ENCODE peak calls at places on chromosomes 6 and 20, in six cellular contexts. One of them, this sample, is unnamed.

GRCh38 chr20:52722926-52723325 is 249.2 kb upstream of the TSHZ2 start:
- DNase-seq in H9: no peak
- DNase-seq in trophoblast cell: no peak
- DNase-seq in H1: no peak
- DNase-seq in neuronal stem cell: no peak
- DNase-seq in mesendoderm: no peak
- DNase-seq in this sample: peak; percentile 8

GRCh38 chr20:11624704-11625103 is 293.0 kb upstream of the BTBD3 start:
- DNase-seq in H9: no peak
- DNase-seq in trophoblast cell: peak; percentile 38
- DNase-seq in H1: no peak
- DNase-seq in neuronal stem cell: no peak
- DNase-seq in mesendoderm: no peak
- DNase-seq in this sample: no peak

GRCh38 chr20:34705383-34706021 is 1.4 kb downstream of the TP53INP2 start:
- DNase-seq in H9: peak; percentile 39
- DNase-seq in trophoblast cell: peak; percentile 26
- DNase-seq in H1: no peak
- DNase-seq in neuronal stem cell: no peak
- DNase-seq in mesendoderm: peak; percentile 23
- DNase-seq in this sample: peak; percentile 66

GRCh38 chr20:62591122-62591468 is 51.2 kb upstream of the SLCO4A1 start:
- DNase-seq in H9: no peak
- DNase-seq in trophoblast cell: no peak
- DNase-seq in H1: no peak
- DNase-seq in neuronal stem cell: no peak
- DNase-seq in mesendoderm: no peak
- DNase-seq in this sample: no peak

GRCh38 chr6:27668442-27669275 is 195.8 kb upstream of the ZNF184 start:
- DNase-seq in H9: peak; percentile 89
- DNase-seq in trophoblast cell: peak; percentile 69
- DNase-seq in H1: peak; percentile 95
- DNase-seq in neuronal stem cell: no peak
- DNase-seq in mesendoderm: peak; percentile 95
- DNase-seq in this sample: peak; percentile 61

GRCh38 chr6:105359419-105360366 is 43.2 kb downstream of the PREP start:
- DNase-seq in H9: no peak
- DNase-seq in trophoblast cell: peak; percentile 78
- DNase-seq in H1: no peak
- DNase-seq in neuronal stem cell: no peak
- DNase-seq in mesendoderm: peak; percentile 38
- DNase-seq in this sample: peak; percentile 85

GRCh38 chr6:43956478-43956877 is 170.8 kb downstream of the MRPL14 start:
- DNase-seq in H9: no peak
- DNase-seq in trophoblast cell: no peak
- DNase-seq in H1: no peak
- DNase-seq in neuronal stem cell: no peak
- DNase-seq in mesendoderm: no peak
- DNase-seq in this sample: no peak

GRCh38 chr20:6588296-6588695 is 179.2 kb upstream of the BMP2 start:
- DNase-seq in H9: no peak
- DNase-seq in trophoblast cell: no peak
- DNase-seq in H1: no peak
- DNase-seq in neuronal stem cell: no peak
- DNase-seq in mesendoderm: no peak
- DNase-seq in this sample: no peak

GRCh38 chr6:45895569-45895968 is 120.1 kb downstream of the CLIC5 start:
- DNase-seq in H9: no peak
- DNase-seq in trophoblast cell: no peak
- DNase-seq in H1: no peak
- DNase-seq in neuronal stem cell: no peak
- DNase-seq in mesendoderm: no peak
- DNase-seq in this sample: no peak

GRCh38 chr6:165767228-165767627 is 104.2 kb upstream of the PDE10A start:
- DNase-seq in H9: no peak
- DNase-seq in trophoblast cell: peak; percentile 18
- DNase-seq in H1: no peak
- DNase-seq in neuronal stem cell: no peak
- DNase-seq in mesendoderm: no peak
- DNase-seq in this sample: no peak

GRCh38 chr6:43858161-43859153 is 88.4 kb downstream of the VEGFA start:
- DNase-seq in H9: no peak
- DNase-seq in trophoblast cell: no peak
- DNase-seq in H1: no peak
- DNase-seq in neuronal stem cell: peak; percentile 74
- DNase-seq in mesendoderm: no peak
- DNase-seq in this sample: no peak

GRCh38 chr6:158023597-158023939 is 41.9 kb downstream of the SYNJ2 start:
- DNase-seq in H9: no peak
- DNase-seq in trophoblast cell: no peak
- DNase-seq in H1: no peak
- DNase-seq in neuronal stem cell: no peak
- DNase-seq in mesendoderm: no peak
- DNase-seq in this sample: no peak
- H2BK120ac ChIP-seq in H9: no peak overlapping the region
- H2BK120ac ChIP-seq in trophoblast cell: no peak overlapping the region
- H2BK120ac ChIP-seq in H1: no peak overlapping the region
- H2BK120ac ChIP-seq in neuronal stem cell: no peak overlapping the region
- H2BK120ac ChIP-seq in mesendoderm: no peak overlapping the region
- H2BK120ac ChIP-seq in this sample: no peak overlapping the region

GRCh38 chr6:25169551-25170335 is 109.4 kb upstream of the CARMIL1 start:
- DNase-seq in H9: no peak
- DNase-seq in trophoblast cell: peak; percentile 21
- DNase-seq in H1: no peak
- DNase-seq in neuronal stem cell: no peak
- DNase-seq in mesendoderm: no peak
- DNase-seq in this sample: no peak
- H2AK5ac ChIP-seq in H9: no peak overlapping the region
- H2AK5ac ChIP-seq in trophoblast cell: peak overlapping the region; percentile 92
- H2AK5ac ChIP-seq in H1: no peak overlapping the region
- H2AK5ac ChIP-seq in neuronal stem cell: no peak overlapping the region
- H2AK5ac ChIP-seq in mesendoderm: no peak overlapping the region
- H2AK5ac ChIP-seq in this sample: no peak overlapping the region

DNA sequence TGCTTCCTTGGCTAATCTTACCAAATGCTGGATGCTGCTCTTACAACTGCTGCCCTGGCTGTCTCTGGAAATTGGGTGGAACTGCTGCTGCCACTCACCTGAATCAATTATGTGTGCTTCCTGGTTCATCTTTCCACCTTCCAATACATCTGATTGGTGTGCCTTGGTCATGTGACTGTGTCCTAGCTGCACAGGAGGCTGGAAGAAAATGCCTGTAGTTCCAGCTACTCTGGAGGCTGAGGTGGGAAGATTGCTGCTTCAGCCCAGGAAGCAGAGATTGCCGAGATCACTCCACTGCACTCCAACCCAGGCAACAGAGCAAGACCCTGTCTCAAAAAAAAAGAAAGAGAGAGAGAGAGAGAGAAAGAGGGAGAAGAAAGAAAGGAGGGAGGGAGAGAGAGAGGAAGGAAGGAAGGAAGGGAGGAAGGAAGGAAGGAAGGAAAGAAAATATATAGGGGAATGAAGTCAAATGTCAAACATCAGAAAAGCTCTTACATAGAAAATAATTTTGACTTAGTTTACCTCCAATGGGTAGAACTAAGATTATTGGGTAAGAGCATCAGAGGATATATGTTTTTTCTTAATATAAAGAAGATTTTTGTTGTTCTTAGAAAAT is 14.1 kb upstream of the PPARD start:
- DNase-seq in H9: peak; percentile 27
- DNase-seq in trophoblast cell: peak; percentile 82
- DNase-seq in H1: no peak
- DNase-seq in neuronal stem cell: no peak
- DNase-seq in mesendoderm: no peak
- DNase-seq in this sample: no peak
- H2BK120ac ChIP-seq in H9: no peak overlapping the region
- H2BK120ac ChIP-seq in trophoblast cell: no peak overlapping the region
- H2BK120ac ChIP-seq in H1: no peak overlapping the region
- H2BK120ac ChIP-seq in neuronal stem cell: no peak overlapping the region
- H2BK120ac ChIP-seq in mesendoderm: no peak overlapping the region
- H2BK120ac ChIP-seq in this sample: no peak overlapping the region

DNA sequence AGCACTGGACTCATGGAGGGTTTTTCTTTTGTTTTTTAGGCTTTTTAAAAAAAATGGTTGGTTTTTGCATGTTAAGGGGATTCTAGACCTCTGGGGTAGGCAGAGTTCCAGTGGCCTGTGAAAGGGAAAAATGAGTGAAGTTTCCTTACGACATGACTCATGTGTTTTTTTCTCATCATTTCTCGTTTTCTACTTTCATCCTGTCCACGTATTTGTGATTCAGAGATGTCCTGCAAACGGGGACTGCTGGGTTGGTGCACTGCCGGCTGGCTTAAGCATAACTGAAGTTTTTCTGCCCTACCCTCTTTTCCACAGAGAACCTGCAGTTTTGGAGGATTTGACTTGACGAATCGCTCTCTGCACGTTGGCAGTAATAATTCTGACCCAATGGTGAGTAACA is 182.3 kb downstream of the SASH1 start:
- DNase-seq in H9: no peak
- DNase-seq in trophoblast cell: no peak
- DNase-seq in H1: no peak
- DNase-seq in neuronal stem cell: no peak
- DNase-seq in mesendoderm: no peak
- DNase-seq in this sample: peak; percentile 90
- H2AK5ac ChIP-seq in H9: no peak overlapping the region
- H2AK5ac ChIP-seq in trophoblast cell: no peak overlapping the region
- H2AK5ac ChIP-seq in H1: no peak overlapping the region
- H2AK5ac ChIP-seq in neuronal stem cell: no peak overlapping the region
- H2AK5ac ChIP-seq in mesendoderm: no peak overlapping the region
- H2AK5ac ChIP-seq in this sample: no peak overlapping the region

This sample was measured in mesenchymal stem cell.